ENCODE peak calls at places on chromosomes 1 and 21, in seven cellular contexts. B, H, S, A, K, C and X are unnamed samples.

GRCh38 chr1:21234779-21235178 is 55.5 kb downstream of the ECE1 start:
- DNase-seq in H (no peak), S (no peak), C (peak), K (peak), B (no peak), A (no peak), X (peak)

GRCh38 chr21:46056450-46056903 is 41.4 kb upstream of the COL6A2 start:
- DNase-seq in C (peak), H (no peak), A (no peak), S (no peak), K (peak), B (no peak), X (peak)

GRCh38 chr1:42983253-42983652 is 24.6 kb upstream of the SLC2A1 start:
- DNase-seq in K (no peak), C (no peak), S (no peak), B (no peak), H (no peak), A (no peak), X (no peak)

GRCh38 chr1:18883636-18884418 is 18.5 kb downstream of the ALDH4A1 start:
- DNase-seq in A (peak), H (peak), C (peak), K (peak), B (peak), S (peak), X (peak)

GRCh38 chr21:28431022-28431421 is 561.7 kb downstream of the LTN1 start:
- DNase-seq in A (no peak), S (no peak), K (peak), C (no peak), H (no peak), B (no peak), X (no peak)

GRCh38 chr1:78303620-78304019 is 187.2 kb upstream of the PTGFR start:
- DNase-seq in S (no peak), K (peak), A (no peak), C (peak), B (peak), H (no peak), X (peak)

GRCh38 chr1:41312991-41313645 is 48.1 kb upstream of the FOXO6 start:
- DNase-seq in B (no peak), K (peak), C (no peak), A (no peak), S (no peak), H (no peak), X (peak)

GRCh38 chr1:84758968-84759491 is 68.8 kb upstream of the SSX2IP start:
- DNase-seq in K (peak), A (peak), C (no peak), B (no peak), S (no peak), H (no peak), X (no peak)

GRCh38 chr1:155128755-155129473 is 1.2 kb downstream of the EFNA1 start:
- DNase-seq in K (no peak), B (no peak), S (no peak), H (no peak), C (no peak), A (peak), X (no peak)

GRCh38 chr1:204685236-204686006 is at the start of gene LRRN2:
- DNase-seq in H (no peak), K (peak), S (no peak), A (no peak), C (no peak), B (no peak), X (no peak)

GRCh38 chr1:236868625-236869467 is 73.8 kb downstream of the MTR start:
- DNase-seq in A (no peak), S (no peak), K (peak), C (peak), B (no peak), H (peak), X (peak)

GRCh38 chr1:239979469-239979868 is 112.2 kb upstream of the FMN2 start:
- DNase-seq in B (no peak), K (no peak), A (no peak), C (no peak), S (no peak), H (no peak), X (no peak)

GRCh38 chr1:211944733-211945500 is 90.4 kb downstream of the INTS7 start:
- DNase-seq in B (no peak), K (no peak), H (no peak), A (no peak), C (peak), S (no peak), X (peak)

GRCh38 chr1:59142663-59143487 is 154.0 kb upstream of the FGGY start:
- DNase-seq in H (no peak), A (no peak), C (peak), S (no peak), K (peak), B (peak), X (peak)

GRCh38 chr1:114222920-114223319 is 69.3 kb upstream of the SYT6 start:
- DNase-seq in K (no peak), H (no peak), A (no peak), B (no peak), S (no peak), C (no peak), X (no peak)

GRCh38 chr1:51158263-51158662 is 56.2 kb downstream of the C1orf185 start:
- DNase-seq in S (no peak), C (no peak), A (no peak), K (no peak), H (no peak), B (no peak), X (no peak)

GRCh38 chr1:212438831-212439237 is 6.1 kb downstream of the NENF start:
- DNase-seq in A (no peak), K (no peak), H (no peak), S (no peak), C (no peak), B (no peak), X (no peak)

GRCh38 chr21:33112151-33112550 is 42.2 kb downstream of the OLIG1 start:
- DNase-seq in H (no peak), B (no peak), A (no peak), K (no peak), C (no peak), S (no peak), X (no peak)

GRCh38 chr21:33760641-33761103 is 118.4 kb downstream of the ITSN1 start:
- DNase-seq in H (no peak), C (peak), B (peak), S (no peak), K (peak), A (no peak), X (peak)

GRCh38 chr1:53313556-53313955 is 14.3 kb downstream of the LRP8 start:
- DNase-seq in H (no peak), A (no peak), S (no peak), K (no peak), B (no peak), C (no peak), X (no peak)

GRCh38 chr1:161185282-161185682 is 8.0 kb upstream of the B4GALT3 start:
- DNase-seq in K (peak), A (peak), B (no peak), S (no peak), C (peak), H (peak), X (peak)

GRCh38 chr1:174550296-174550695 is 102.5 kb downstream of the GPR52 start:
- DNase-seq in K (peak), C (no peak), H (no peak), A (no peak), S (no peak), B (no peak), X (peak)

GRCh38 chr1:169885207-169885606 is 8.5 kb downstream of the SCYL3 start:
- DNase-seq in B (no peak), S (no peak), K (peak), H (no peak), A (no peak), C (peak), X (no peak)

GRCh38 chr1:15062479-15063099 is 91.0 kb upstream of the TMEM51 start:
- DNase-seq in A (no peak), H (no peak), B (no peak), S (no peak), C (no peak), K (no peak), X (no peak)

GRCh38 chr1:77881099-77881498 is 7.3 kb upstream of the NEXN start:
- DNase-seq in H (no peak), K (no peak), S (no peak), B (no peak), A (no peak), C (no peak), X (no peak)